ENCODE peak calls at places on chromosomes 4 and X, in seven cellular contexts. J is SHP77; F is tibial artery; L is stimulated activated naive CD8-positive, alpha-beta T cell treated with anti-CD3 and anti-CD28 coated beads, Interleukin-15, Interleukin-2, amounts not matched to agents 100 U/mL and 50 U/mL, for 24 hours; R is activated CD4-positive, CD25-positive, alpha-beta regulatory T cell treated with anti-CD3 and anti-CD28 coated beads, Interleukin-2, amount 50 U/mL, for 72 hours; E is ACHN; P is D341Med. Z is an unnamed sample.

GRCh38 chr4:184282251-184282713 is 64.6 kb upstream of the ENPP6 start:
- DNase-seq in L (peak; percentile 72), P (no peak), R (no peak), J (peak; percentile 20), E (no peak), F (no peak), Z (no peak)

GRCh38 chrX:42107495-42108139 is 184.3 kb upstream of the CASK start:
- DNase-seq in F (no peak), P (no peak), R (no peak), J (no peak), L (peak; percentile 8), E (no peak), Z (no peak)

GRCh38 chr4:138788857-138789256 is 226.7 kb upstream of the NOCT start:
- DNase-seq in J (no peak), L (no peak), R (no peak), F (no peak), E (no peak), P (no peak), Z (no peak)

GRCh38 chr4:21765810-21766407 is 182.7 kb downstream of the KCNIP4 start:
- DNase-seq in L (peak; percentile 28), J (no peak), E (peak; percentile 57), R (no peak), P (peak; percentile 65), F (no peak), Z (peak; percentile 22)

GRCh38 chr4:128358231-128358902 is 70.8 kb upstream of the PGRMC2 start:
- DNase-seq in R (no peak), F (no peak), J (no peak), E (no peak), P (no peak), L (no peak), Z (no peak)

GRCh38 chrX:36867143-36867542 is 141.0 kb upstream of the FAM47C start:
- DNase-seq in F (no peak), E (peak; percentile 19), R (no peak), P (peak; percentile 8), J (peak; percentile 2), L (no peak), Z (no peak)

GRCh38 chrX:19846995-19847790 is 40.2 kb downstream of the SH3KBP1 start:
- DNase-seq in E (peak; percentile 48), R (no peak), L (no peak), P (no peak), J (no peak), F (no peak), Z (no peak)

GRCh38 chr4:156889616-156890594 is 81.7 kb downstream of the PDGFC start:
- DNase-seq in R (no peak), F (peak; percentile 72), L (no peak), P (no peak), E (peak; percentile 95), J (no peak), Z (no peak)

GRCh38 chrX:17592117-17592516 is 145.2 kb upstream of the SCML1 start:
- DNase-seq in J (no peak), P (no peak), L (no peak), E (no peak), R (no peak), F (no peak), Z (no peak)

GRCh38 chr4:180059216-180059881 is 2183.9 kb upstream of the TENM3 start:
- DNase-seq in F (no peak), P (peak; percentile 52), J (no peak), E (no peak), L (no peak), R (no peak), Z (no peak)

GRCh38 chr4:152165146-152165545 is 370.7 kb downstream of the FBXW7 start:
- DNase-seq in P (no peak), J (no peak), E (no peak), L (no peak), R (no peak), F (no peak), Z (no peak)

GRCh38 chr4:127875791-127876190 is 4.9 kb upstream of the PLK4 start:
- DNase-seq in R (no peak), F (no peak), E (no peak), L (no peak), J (no peak), P (no peak), Z (no peak)

Z was measured in pulmonary artery endothelial cell.